ENCODE peak calls at places on chromosomes 3 and 15, in four cellular contexts. One of them, this sample, is unnamed.

GRCh38 chr15:33278816-33279612 is 31.8 kb upstream of the RYR3 start:
- DNase-seq in spleen: no peak
- DNase-seq in kidney epithelial cell: peak
- DNase-seq in PC-3: peak
- DNase-seq in this sample: peak

GRCh38 chr15:100350434-100351226 is 8.9 kb upstream of the ADAMTS17 start:
- DNase-seq in spleen: no peak
- DNase-seq in kidney epithelial cell: no peak
- DNase-seq in PC-3: peak
- DNase-seq in this sample: peak

GRCh38 chr3:121431717-121432517 is 113.9 kb downstream of the POLQ start:
- DNase-seq in spleen: no peak
- DNase-seq in kidney epithelial cell: peak
- DNase-seq in PC-3: peak
- DNase-seq in this sample: peak

GRCh38 chr3:5296362-5296761 is 108.9 kb downstream of the EDEM1 start:
- DNase-seq in spleen: no peak
- DNase-seq in kidney epithelial cell: no peak
- DNase-seq in PC-3: no peak
- DNase-seq in this sample: no peak

GRCh38 chr3:52471371-52472238 is 16.2 kb downstream of the NISCH start:
- DNase-seq in spleen: peak
- DNase-seq in kidney epithelial cell: no peak
- DNase-seq in PC-3: peak
- DNase-seq in this sample: no peak

GRCh38 chr3:102444101-102444500 is 9.3 kb downstream of the ZPLD1 start:
- DNase-seq in spleen: no peak
- DNase-seq in kidney epithelial cell: no peak
- DNase-seq in PC-3: no peak
- DNase-seq in this sample: no peak

GRCh38 chr3:13580256-13581023 is 31.5 kb downstream of the FBLN2 start:
- DNase-seq in spleen: peak
- DNase-seq in kidney epithelial cell: no peak
- DNase-seq in PC-3: no peak
- DNase-seq in this sample: peak

GRCh38 chr3:170563712-170564423 is 22.0 kb downstream of the SLC7A14 start:
- DNase-seq in spleen: no peak
- DNase-seq in kidney epithelial cell: no peak
- DNase-seq in PC-3: peak
- DNase-seq in this sample: no peak

GRCh38 chr3:102225407-102226132 is 209.2 kb upstream of the ZPLD1 start:
- DNase-seq in spleen: no peak
- DNase-seq in kidney epithelial cell: peak
- DNase-seq in PC-3: peak
- DNase-seq in this sample: peak

GRCh38 chr15:39741258-39741657 is 41.4 kb downstream of the FSIP1 start:
- DNase-seq in spleen: no peak
- DNase-seq in kidney epithelial cell: no peak
- DNase-seq in PC-3: no peak
- DNase-seq in this sample: no peak

GRCh38 chr3:194769020-194769643 is 83.4 kb downstream of the FAM43A start:
- DNase-seq in spleen: peak
- DNase-seq in kidney epithelial cell: peak
- DNase-seq in PC-3: peak
- DNase-seq in this sample: peak

GRCh38 chr3:128009952-128010846 is 42.0 kb upstream of the SEC61A1 start:
- DNase-seq in spleen: no peak
- DNase-seq in kidney epithelial cell: no peak
- DNase-seq in PC-3: no peak
- DNase-seq in this sample: peak

GRCh38 chr15:91787198-91787597 is 66.3 kb upstream of the SLCO3A1 start:
- DNase-seq in spleen: no peak
- DNase-seq in kidney epithelial cell: no peak
- DNase-seq in PC-3: no peak
- DNase-seq in this sample: no peak

GRCh38 chr3:183692436-183692835 is 5.2 kb upstream of the YEATS2 start:
- DNase-seq in spleen: no peak
- DNase-seq in kidney epithelial cell: no peak
- DNase-seq in PC-3: no peak
- DNase-seq in this sample: no peak

GRCh38 chr3:87173776-87174175 is 53.3 kb upstream of the CHMP2B start:
- DNase-seq in spleen: no peak
- DNase-seq in kidney epithelial cell: no peak
- DNase-seq in PC-3: no peak
- DNase-seq in this sample: no peak

GRCh38 chr3:18249126-18249525 is 176.0 kb downstream of the SATB1 start:
- DNase-seq in spleen: no peak
- DNase-seq in kidney epithelial cell: no peak
- DNase-seq in PC-3: no peak
- DNase-seq in this sample: no peak

GRCh38 chr15:98815207-98815606 is 166.9 kb downstream of the IGF1R start:
- DNase-seq in spleen: no peak
- DNase-seq in kidney epithelial cell: no peak
- DNase-seq in PC-3: no peak
- DNase-seq in this sample: peak

GRCh38 chr3:83002869-83003445 is 1241.5 kb upstream of the GBE1 start:
- DNase-seq in spleen: no peak
- DNase-seq in kidney epithelial cell: no peak
- DNase-seq in PC-3: no peak
- DNase-seq in this sample: no peak

GRCh38 chr15:33149919-33150318 is 44.6 kb downstream of the FMN1 start:
- DNase-seq in spleen: no peak
- DNase-seq in kidney epithelial cell: peak
- DNase-seq in PC-3: peak
- DNase-seq in this sample: peak

GRCh38 chr3:121998588-121999473 is 23.2 kb downstream of the ILDR1 start:
- DNase-seq in spleen: no peak
- DNase-seq in kidney epithelial cell: no peak
- DNase-seq in PC-3: no peak
- DNase-seq in this sample: no peak

GRCh38 chr15:89325039-89325803 is 9.4 kb downstream of the POLG start:
- DNase-seq in spleen: no peak
- DNase-seq in kidney epithelial cell: no peak
- DNase-seq in PC-3: no peak
- DNase-seq in this sample: no peak

GRCh38 chr15:48802867-48803266 is 8.0 kb downstream of the CEP152 start:
- DNase-seq in spleen: no peak
- DNase-seq in kidney epithelial cell: peak
- DNase-seq in PC-3: peak
- DNase-seq in this sample: peak

GRCh38 chr15:84949845-84950569 is 31.6 kb upstream of the PDE8A start:
- DNase-seq in spleen: no peak
- DNase-seq in kidney epithelial cell: no peak
- DNase-seq in PC-3: no peak
- DNase-seq in this sample: no peak

GRCh38 chr15:78811825-78812183 is 540 bp upstream of the ADAMTS7 start:
- DNase-seq in spleen: no peak
- DNase-seq in kidney epithelial cell: no peak
- DNase-seq in PC-3: no peak
- DNase-seq in this sample: no peak

GRCh38 chr3:138367912-138368311 is 19.5 kb downstream of the MRAS start:
- DNase-seq in spleen: peak
- DNase-seq in kidney epithelial cell: no peak
- DNase-seq in PC-3: no peak
- DNase-seq in this sample: no peak

GRCh38 chr15:67882487-67883227 is 42.8 kb upstream of the RNU6-1 start:
- DNase-seq in spleen: no peak
- DNase-seq in kidney epithelial cell: no peak
- DNase-seq in PC-3: no peak
- DNase-seq in this sample: no peak

GRCh38 chr15:89971592-89971997 is 29.5 kb upstream of the ZNF710 start:
- DNase-seq in spleen: no peak
- DNase-seq in kidney epithelial cell: peak
- DNase-seq in PC-3: peak
- DNase-seq in this sample: peak

GRCh38 chr3:161559177-161559998 is 62.8 kb downstream of the OTOL1 start:
- DNase-seq in spleen: no peak
- DNase-seq in kidney epithelial cell: no peak
- DNase-seq in PC-3: peak
- DNase-seq in this sample: peak

GRCh38 chr3:116140100-116140689 is 305.1 kb downstream of the LSAMP start:
- DNase-seq in spleen: no peak
- DNase-seq in kidney epithelial cell: no peak
- DNase-seq in PC-3: peak
- DNase-seq in this sample: peak

GRCh38 chr3:52183786-52184445 is 14.0 kb upstream of the ALAS1 start:
- DNase-seq in spleen: peak
- DNase-seq in kidney epithelial cell: no peak
- DNase-seq in PC-3: no peak
- DNase-seq in this sample: no peak

GRCh38 chr3:94607778-94608177 is 544.9 kb downstream of the NSUN3 start:
- DNase-seq in spleen: no peak
- DNase-seq in kidney epithelial cell: no peak
- DNase-seq in PC-3: no peak
- DNase-seq in this sample: no peak

GRCh38 chr3:15056676-15057404 is 8.3 kb downstream of the MRPS25 start:
- DNase-seq in spleen: no peak
- DNase-seq in kidney epithelial cell: no peak
- DNase-seq in PC-3: no peak
- DNase-seq in this sample: no peak

GRCh38 chr15:101024111-101024695 is 105.0 kb downstream of the LRRK1 start:
- DNase-seq in spleen: peak
- DNase-seq in kidney epithelial cell: no peak
- DNase-seq in PC-3: no peak
- DNase-seq in this sample: no peak

GRCh38 chr3:141286856-141287255 is 55.2 kb downstream of the PXYLP1 start:
- DNase-seq in spleen: no peak
- DNase-seq in kidney epithelial cell: no peak
- DNase-seq in PC-3: no peak
- DNase-seq in this sample: no peak

GRCh38 chr3:141291610-141292345 is 60.2 kb downstream of the PXYLP1 start:
- DNase-seq in spleen: no peak
- DNase-seq in kidney epithelial cell: no peak
- DNase-seq in PC-3: no peak
- DNase-seq in this sample: no peak

GRCh38 chr3:141288331-141288990 is 56.8 kb downstream of the PXYLP1 start:
- DNase-seq in spleen: no peak
- DNase-seq in kidney epithelial cell: no peak
- DNase-seq in PC-3: no peak
- DNase-seq in this sample: no peak

GRCh38 chr3:141287326-141287725 is 55.7 kb downstream of the PXYLP1 start:
- DNase-seq in spleen: no peak
- DNase-seq in kidney epithelial cell: no peak
- DNase-seq in PC-3: no peak
- DNase-seq in this sample: no peak

GRCh38 chr3:141289228-141289772 is 57.7 kb downstream of the PXYLP1 start:
- DNase-seq in spleen: no peak
- DNase-seq in kidney epithelial cell: no peak
- DNase-seq in PC-3: no peak
- DNase-seq in this sample: no peak
- H3K4me3 ChIP-seq in spleen: no peak
- H3K4me3 ChIP-seq in kidney epithelial cell: no peak
- H3K4me3 ChIP-seq in PC-3: no peak
- H3K4me3 ChIP-seq in this sample: no peak

DNA sequence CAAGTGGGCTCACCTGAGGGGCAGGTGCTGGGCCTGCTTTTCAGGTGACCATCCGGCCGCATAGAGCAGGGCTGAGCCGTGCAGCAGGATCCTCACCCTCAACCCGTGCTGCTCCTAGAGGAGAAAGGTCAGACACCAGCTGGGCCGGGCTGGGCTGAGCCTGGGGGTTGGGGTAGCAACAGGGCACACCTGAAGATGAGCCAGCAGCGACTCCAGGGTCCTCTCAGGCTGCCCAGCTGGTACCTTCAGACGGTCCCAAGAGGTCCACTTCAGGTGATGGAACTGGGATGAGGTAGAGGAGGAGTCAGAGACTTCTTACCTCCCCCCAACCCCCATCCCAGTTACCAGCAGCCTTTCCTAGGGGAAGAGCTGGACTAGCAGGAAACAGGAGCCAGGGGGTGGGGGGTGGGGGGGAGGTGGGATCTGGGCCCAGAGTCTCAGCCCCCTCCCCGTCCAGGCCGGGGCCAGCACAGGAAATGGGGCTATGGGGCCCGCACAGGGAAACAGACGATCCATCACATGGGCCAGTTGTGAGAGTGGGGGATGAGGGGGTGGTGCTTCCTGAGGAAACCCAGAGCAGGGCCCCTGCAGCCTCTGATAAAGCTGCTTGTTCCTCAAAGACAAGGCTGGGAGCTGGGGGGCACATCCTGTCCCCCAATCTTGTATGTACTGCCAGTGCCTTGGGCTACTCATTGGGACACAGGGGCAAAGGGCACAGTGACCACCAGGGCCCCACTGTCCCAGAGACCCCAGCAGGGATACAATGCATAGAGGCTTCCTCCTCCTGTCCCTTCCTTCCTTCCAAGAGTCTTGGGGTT is 3.0 kb downstream of the INKA1 start:
- DNase-seq in spleen: peak
- DNase-seq in kidney epithelial cell: no peak
- DNase-seq in PC-3: no peak
- DNase-seq in this sample: no peak
- H3K4me3 ChIP-seq in spleen: peak
- H3K4me3 ChIP-seq in kidney epithelial cell: no peak
- H3K4me3 ChIP-seq in PC-3: no peak
- H3K4me3 ChIP-seq in this sample: no peak

GRCh38 chr3:38460377-38461085 is 6.8 kb downstream of the ACVR2B start:
- DNase-seq in spleen: no peak
- DNase-seq in kidney epithelial cell: no peak
- DNase-seq in PC-3: no peak
- DNase-seq in this sample: no peak

GRCh38 chr3:38458796-38459498 is 5.3 kb downstream of the ACVR2B start:
- DNase-seq in spleen: no peak
- DNase-seq in kidney epithelial cell: no peak
- DNase-seq in PC-3: peak
- DNase-seq in this sample: peak

GRCh38 chr3:38457111-38458003 is 3.7 kb downstream of the ACVR2B start:
- DNase-seq in spleen: no peak
- DNase-seq in kidney epithelial cell: no peak
- DNase-seq in PC-3: no peak
- DNase-seq in this sample: no peak

GRCh38 chr3:38461086-38461390 is 7.3 kb downstream of the ACVR2B start:
- DNase-seq in spleen: no peak
- DNase-seq in kidney epithelial cell: no peak
- DNase-seq in PC-3: no peak
- DNase-seq in this sample: no peak

DNA sequence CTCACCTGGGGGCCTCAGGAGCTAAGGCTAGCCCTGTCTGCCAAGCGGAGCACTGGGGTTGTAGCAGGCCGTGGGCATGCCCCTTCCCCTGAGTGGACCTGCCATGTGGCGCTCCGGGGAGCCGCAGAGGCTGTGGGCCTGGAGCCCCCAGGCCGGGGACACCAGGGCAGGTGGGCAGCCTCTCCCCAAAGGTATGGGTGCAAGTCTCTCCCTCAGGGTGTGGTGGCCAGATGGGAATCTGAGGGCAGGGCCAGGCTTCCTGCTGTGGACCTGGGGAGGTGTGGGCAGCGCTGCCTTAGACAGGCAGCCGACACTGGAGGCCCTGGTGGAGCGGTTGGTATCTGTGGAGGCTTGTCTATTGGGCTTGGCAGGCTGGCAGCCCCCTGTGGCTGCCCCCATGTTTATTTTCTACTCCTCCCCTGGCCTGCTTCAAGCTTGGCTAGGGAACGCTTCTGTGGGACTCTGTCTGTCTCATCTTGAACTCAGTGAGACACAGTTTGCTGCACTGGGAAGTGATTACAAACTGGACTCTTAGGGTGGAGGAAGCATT is 5.9 kb downstream of the ACVR2B start:
- DNase-seq in spleen: no peak
- DNase-seq in kidney epithelial cell: no peak
- DNase-seq in PC-3: no peak
- DNase-seq in this sample: no peak
- H3K4me3 ChIP-seq in spleen: no peak
- H3K4me3 ChIP-seq in kidney epithelial cell: no peak
- H3K4me3 ChIP-seq in PC-3: peak
- H3K4me3 ChIP-seq in this sample: peak

GRCh38 chr3:125098929-125099328 is 43.1 kb upstream of the HEG1 start:
- DNase-seq in spleen: no peak
- DNase-seq in kidney epithelial cell: no peak
- DNase-seq in PC-3: no peak
- DNase-seq in this sample: no peak
- H3K4me3 ChIP-seq in spleen: no peak
- H3K4me3 ChIP-seq in kidney epithelial cell: no peak
- H3K4me3 ChIP-seq in PC-3: no peak
- H3K4me3 ChIP-seq in this sample: no peak

This sample was measured in mammary epithelial cell.